ENCODE peak calls at places on chromosomes 4 and X, in four cellular contexts. Z is lower lobe of right lung, O is fibroblast of lung, Q is tibial nerve. S is an unnamed sample. For H3K4me1, the result is how much of the 10 kb centered on the place peaks cover.

GRCh38 chrX:141619336-141619735 is 29.8 kb downstream of the SPANXA2 start:
- DNase-seq in Z (no peak), O (no peak), Q (no peak), S (no peak)

GRCh38 chrX:113512700-113513395 is 672.2 kb upstream of the AMOT start:
- DNase-seq in Z (no peak), O (peak), Q (no peak), S (no peak)

GRCh38 chr4:38753021-38753806 is 29.6 kb downstream of the TLR10 start:
- DNase-seq in Z (peak), O (peak), Q (peak), S (peak)

GRCh38 chrX:47232803-47233332 is at the start of gene USP11:
- DNase-seq in Z (no peak), O (peak), Q (no peak), S (peak)

GRCh38 chrX:1325515-1326116 is 11.0 kb upstream of the IL3RA start:
- DNase-seq in Z (no peak), O (no peak), Q (no peak), S (no peak)

GRCh38 chr4:125313497-125313896 is 1.3 kb upstream of the FAT4 start:
- DNase-seq in Z (no peak), O (peak), Q (no peak), S (no peak)

GRCh38 chrX:79081895-79082512 is 62.5 kb upstream of the GPR174 start:
- DNase-seq in Z (no peak), O (peak), Q (no peak), S (no peak)

GRCh38 chrX:76228499-76228898 is 55.6 kb downstream of the PBDC1 start:
- DNase-seq in Z (no peak), O (no peak), Q (no peak), S (no peak)

GRCh38 chrX:48071064-48071985 is at the start of gene ZNF630:
- DNase-seq in Z (peak), O (peak), Q (peak), S (peak)

GRCh38 chr4:98614081-98614480 is 44.3 kb downstream of the TSPAN5 start:
- DNase-seq in Z (no peak), O (no peak), Q (no peak), S (no peak)

GRCh38 chr4:1209821-1210220 is 37.4 kb upstream of the SPON2 start:
- DNase-seq in Z (peak), O (peak), Q (peak), S (peak)

GRCh38 chr4:116400480-116400879 is 684.9 kb downstream of the TRAM1L1 start:
- DNase-seq in Z (no peak), O (peak), Q (no peak), S (no peak)

GRCh38 chrX:140360924-140361323 is 143.9 kb downstream of the SOX3 start:
- DNase-seq in Z (no peak), O (no peak), Q (no peak), S (no peak)

GRCh38 chr4:1813915-1814314 is 20.8 kb downstream of the FGFR3 start:
- DNase-seq in Z (no peak), O (no peak), Q (no peak), S (no peak)

GRCh38 chrX:103635436-103635835 is 6.7 kb downstream of the TCEAL1 start:
- DNase-seq in Z (no peak), O (no peak), Q (no peak), S (no peak)

GRCh38 chrX:22399793-22400192 is 127.1 kb downstream of the CBLL2 start:
- DNase-seq in Z (no peak), O (peak), Q (no peak), S (no peak)

GRCh38 chr4:153488006-153488718 is 22.0 kb downstream of the TMEM131L start:
- DNase-seq in Z (no peak), O (peak), Q (no peak), S (no peak)

GRCh38 chrX:108131471-108131870 is 39.9 kb downstream of the ATG4A start:
- DNase-seq in Z (no peak), O (no peak), Q (no peak), S (no peak)

GRCh38 chr4:83231620-83232056 is 53.0 kb downstream of the COQ2 start:
- DNase-seq in Z (no peak), O (no peak), Q (no peak), S (no peak)

GRCh38 chr4:54386693-54387092 is 157.6 kb downstream of the PDGFRA start:
- DNase-seq in Z (no peak), O (no peak), Q (no peak), S (no peak)

GRCh38 chr4:56130609-56131150 is 181.9 kb downstream of the CEP135 start:
- DNase-seq in Z (no peak), O (no peak), Q (no peak), S (no peak)

GRCh38 chr4:145944886-145945285 is 6.3 kb upstream of the ZNF827 start:
- DNase-seq in Z (no peak), O (no peak), Q (no peak), S (no peak)

GRCh38 chrX:132958086-132958703 is at the start of gene HS6ST2:
- DNase-seq in Z (no peak), O (no peak), Q (no peak), S (peak)

GRCh38 chrX:9291666-9292065 is 173.2 kb upstream of the TBL1X start:
- DNase-seq in Z (no peak), O (no peak), Q (no peak), S (no peak)

GRCh38 chr4:186161138-186161537 is 30.2 kb upstream of the CYP4V2 start:
- DNase-seq in Z (no peak), O (no peak), Q (no peak), S (no peak)

GRCh38 chr4:108192056-108192455 is 23.3 kb upstream of the LEF1 start:
- DNase-seq in Z (no peak), O (no peak), Q (no peak), S (no peak)

GRCh38 chr4:13642163-13642562 is 14.6 kb upstream of the BOD1L1 start:
- DNase-seq in Z (no peak), O (peak), Q (no peak), S (no peak)

GRCh38 chr4:73577371-73577770 is 42.9 kb downstream of the RASSF6 start:
- DNase-seq in Z (no peak), O (no peak), Q (no peak), S (no peak)
- H3K4me3 ChIP-seq in Z (no peak), O (no peak), Q (no peak), S (no peak)

DNA sequence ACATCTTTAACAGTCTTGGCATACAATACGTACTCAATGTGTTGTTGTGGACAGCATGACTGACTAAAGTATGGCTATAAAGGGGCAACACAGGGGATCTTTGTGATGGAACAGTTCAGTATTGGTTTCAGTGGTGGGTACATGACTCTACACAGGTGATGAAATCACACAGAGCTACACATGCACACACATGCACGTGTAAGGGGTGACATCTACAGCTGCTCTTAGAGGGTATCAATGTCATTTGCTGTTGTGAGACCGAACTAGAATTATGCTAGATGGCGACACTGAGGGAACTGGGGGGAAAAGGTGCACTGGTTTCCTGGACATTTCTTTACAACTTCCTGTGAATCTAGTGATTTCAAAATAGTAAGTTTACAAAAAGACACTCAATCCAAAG is 22.1 kb downstream of the GAB3 start:
- DNase-seq in Z (no peak), O (no peak), Q (no peak), S (no peak)
- H3K4me1 ChIP-seq in Z (half or more), O (under half), Q (under half), S (half or more)

GRCh38 chrX:152869972-152870371 is 27.9 kb upstream of the ZNF185 start:
- DNase-seq in Z (no peak), O (no peak), Q (no peak), S (no peak)
- TF ChIP-seq CTCF in Z (no peak), O (no peak), Q (no peak), S (no peak)

GRCh38 chrX:40155617-40156471 is 58.1 kb upstream of the BCOR start:
- DNase-seq in Z (no peak), O (no peak), Q (no peak), S (no peak)
- H3K4me3 ChIP-seq in Z (peak), O (no peak), Q (peak), S (peak)

GRCh38 chr4:175827510-175827909 is 15.4 kb upstream of the GPM6A start:
- DNase-seq in Z (no peak), O (no peak), Q (no peak), S (no peak)

GRCh38 chr4:175824110-175824509 is 12.0 kb upstream of the GPM6A start:
- DNase-seq in Z (no peak), O (no peak), Q (no peak), S (no peak)

DNA sequence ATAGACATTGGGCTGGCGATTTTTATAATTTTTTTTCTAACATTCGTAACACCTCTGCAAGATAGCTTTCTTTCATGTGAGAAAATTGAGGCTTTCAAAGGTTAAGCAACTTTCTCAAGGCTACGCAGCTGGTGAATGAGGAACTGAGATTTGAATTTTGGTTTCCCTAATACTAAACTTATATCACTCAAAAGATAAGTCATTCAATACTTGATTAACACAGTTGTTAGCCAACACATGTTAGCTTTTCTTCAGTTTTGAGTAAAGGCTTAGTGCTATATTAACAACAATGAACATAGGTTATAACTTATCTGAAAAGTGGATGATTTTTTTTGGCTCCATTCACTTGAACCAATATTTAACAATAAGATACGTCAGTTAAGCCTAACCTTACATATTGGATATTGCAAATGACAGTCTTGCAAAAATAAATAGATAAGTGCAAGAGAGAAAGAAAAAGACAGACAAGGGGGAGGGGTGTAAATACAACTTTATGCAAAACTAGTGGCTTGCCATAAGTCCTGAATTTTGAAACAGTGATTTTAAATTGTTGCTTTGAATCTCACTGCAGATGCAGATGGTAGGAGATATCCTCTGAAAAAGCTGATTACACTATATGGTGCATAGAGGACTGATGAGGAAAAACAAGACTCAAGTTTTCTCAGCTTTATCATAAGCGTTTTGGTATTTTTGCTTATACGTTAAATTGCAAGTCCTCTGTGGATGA is 11.1 kb upstream of the GPM6A start:
- DNase-seq in Z (no peak), O (no peak), Q (no peak), S (no peak)
- H3K4me1 ChIP-seq in Z (under half), O (under half), Q (under half), S (under half)

GRCh38 chr4:85210353-85210752 is 243.9 kb upstream of the WDFY3 start:
- DNase-seq in Z (no peak), O (no peak), Q (no peak), S (no peak)

DNA sequence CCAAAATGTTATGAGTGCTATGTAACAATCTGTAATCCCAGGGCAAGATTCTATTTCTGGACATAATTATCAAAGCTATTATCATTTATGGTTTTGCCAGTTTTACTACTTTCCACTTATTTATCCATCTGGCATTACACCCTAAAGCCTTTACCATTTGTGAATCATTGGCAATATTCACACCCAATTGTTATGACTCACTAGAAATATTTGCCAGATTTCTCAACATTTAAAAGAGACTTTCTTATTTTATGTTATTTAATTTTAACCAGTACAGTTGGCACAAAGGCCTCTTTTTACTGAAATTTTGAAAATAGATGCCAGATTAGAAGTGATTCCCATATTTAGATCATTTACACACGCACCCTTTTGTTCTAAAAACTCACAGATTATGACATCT is 242.7 kb upstream of the WDFY3 start:
- DNase-seq in Z (no peak), O (peak), Q (no peak), S (no peak)
- TF ChIP-seq CTCF in Z (no peak), O (no peak), Q (no peak), S (no peak)

DNA sequence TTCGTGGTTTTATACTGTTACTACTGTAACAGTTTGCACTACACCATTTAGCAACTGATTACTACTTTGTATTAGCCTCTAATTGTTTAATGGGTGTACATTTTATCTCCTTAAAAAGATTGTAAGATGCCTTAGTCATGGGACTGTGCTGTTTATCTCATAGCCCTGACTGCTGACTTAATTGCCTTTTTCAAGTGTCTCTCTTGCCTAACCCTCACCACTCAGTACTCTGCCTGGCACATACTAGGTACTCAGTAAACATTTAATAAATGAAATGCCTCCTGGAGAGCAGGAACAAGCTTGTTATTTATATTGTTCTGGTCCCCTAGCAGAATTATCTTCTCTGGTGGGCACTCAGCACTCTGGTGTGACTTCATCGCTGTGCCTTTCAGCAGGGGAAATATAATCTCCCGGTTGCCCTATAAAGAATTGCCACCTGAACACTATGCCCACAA is 1.7 kb upstream of the STIM2 start:
- DNase-seq in Z (no peak), O (no peak), Q (no peak), S (no peak)
- H3K4me3 ChIP-seq in Z (peak), O (no peak), Q (no peak), S (peak)

DNA sequence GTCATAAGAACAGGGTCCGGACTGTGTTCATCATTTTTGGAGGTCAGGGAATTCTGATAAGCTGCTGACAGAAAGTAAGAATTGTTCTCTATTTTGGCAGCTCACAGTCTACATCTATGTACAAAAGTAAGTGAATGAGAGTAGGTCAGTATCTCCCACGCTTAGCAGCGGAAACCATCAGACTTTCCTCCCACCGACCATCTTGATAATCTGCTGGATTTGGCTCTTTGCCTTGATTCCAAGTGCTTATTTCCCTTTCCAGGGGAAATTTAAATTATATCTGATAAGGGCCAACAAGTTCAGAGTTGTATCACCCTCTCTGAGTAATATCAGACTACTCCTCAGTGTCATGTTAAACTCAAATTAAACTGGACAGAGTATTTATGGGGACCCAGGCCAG is 118.0 kb downstream of the CAMK2D start:
- DNase-seq in Z (no peak), O (no peak), Q (no peak), S (no peak)
- H3K4me1 ChIP-seq in Z (under half), O (under half), Q (under half), S (under half)

GRCh38 chr4:86935833-86936721 is 1.3 kb downstream of the AFF1 start:
- DNase-seq in Z (peak), O (peak), Q (peak), S (peak)

GRCh38 chr4:86935499-86935832 is 655 bp downstream of the AFF1 start:
- DNase-seq in Z (no peak), O (no peak), Q (no peak), S (no peak)

GRCh38 chr4:86939123-86939522 is 4.3 kb downstream of the AFF1 start:
- DNase-seq in Z (no peak), O (no peak), Q (no peak), S (no peak)

GRCh38 chr4:86934147-86934771 is 552 bp upstream of the AFF1 start:
- DNase-seq in Z (no peak), O (no peak), Q (no peak), S (no peak)

DNA sequence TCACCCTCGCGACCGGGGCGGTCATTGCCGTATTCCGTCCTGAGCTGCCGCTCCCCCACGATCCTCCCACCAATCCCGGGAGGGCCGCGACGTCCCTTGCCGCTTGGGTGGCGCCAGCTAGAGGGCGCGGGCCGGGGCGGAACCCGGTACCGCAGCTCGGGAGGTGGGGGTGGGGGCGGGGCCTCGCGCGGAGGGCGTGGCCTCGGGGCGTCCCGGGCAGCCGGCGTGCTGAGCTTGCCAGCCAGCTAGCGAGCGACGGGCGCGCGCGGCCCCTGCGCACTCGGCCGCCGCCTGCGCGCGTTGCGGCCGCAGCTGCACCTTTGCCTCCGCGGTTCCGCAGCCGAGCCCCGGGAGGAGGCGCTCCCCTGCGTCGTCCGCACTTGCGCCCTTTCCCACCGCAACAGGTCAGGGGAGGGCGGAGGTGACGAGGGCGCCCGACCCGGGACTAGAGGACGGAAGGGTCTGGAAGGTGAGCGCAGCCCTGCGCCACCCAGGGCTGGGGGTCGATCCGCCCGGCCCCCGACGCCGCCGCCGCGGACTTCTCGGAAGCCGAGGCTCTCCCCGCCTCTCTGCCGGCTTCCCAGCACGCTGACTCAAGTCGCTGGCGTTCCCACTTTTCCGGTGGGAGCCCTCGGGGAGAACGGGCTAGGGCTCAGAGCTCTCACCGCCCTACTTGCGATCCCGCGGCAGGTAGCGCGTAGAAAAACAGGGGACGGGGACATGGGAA is at the start of gene AFF1:
- DNase-seq in Z (peak), O (peak), Q (peak), S (peak)
- TF ChIP-seq CTCF in Z (peak), O (no peak), Q (peak), S (peak)

GRCh38 chrX:69396916-69397315 is 107.2 kb upstream of the NALF2 start:
- DNase-seq in Z (no peak), O (no peak), Q (no peak), S (no peak)
- H3K4me3 ChIP-seq in Z (no peak), O (no peak), Q (no peak), S (no peak)